ENCODE peak calls at places on chromosomes 4 and X, in ten cellular contexts. D, I, W, F, L, R, B, O, J and V are unnamed samples.

GRCh38 chr4:105657117-105657765 is 51.2 kb downstream of the INTS12 start:
- DNase-seq in D (peak; percentile 30), I (no peak), W (no peak), F (no peak), L (no peak), R (no peak), B (no peak), O (peak; percentile 12), J (no peak), V (no peak)

GRCh38 chr4:76589402-76589801 is 154.4 kb downstream of the SHROOM3 start:
- DNase-seq in D (peak; percentile 17), I (peak; percentile 45), W (no peak), F (no peak), L (no peak), R (no peak), B (no peak), O (peak; percentile 86), J (no peak), V (no peak)

GRCh38 chr4:32633421-32633820 is 1913.3 kb downstream of the PCDH7 start:
- DNase-seq in D (no peak), I (no peak), W (no peak), F (no peak), L (no peak), R (no peak), B (no peak), O (no peak), J (no peak), V (no peak)

GRCh38 chr4:128653514-128654420 is 155.7 kb upstream of the JADE1 start:
- DNase-seq in D (no peak), I (peak; percentile 35), W (no peak), F (peak; percentile 11), L (peak; percentile 21), R (peak; percentile 88), B (no peak), O (no peak), J (no peak), V (no peak)

GRCh38 chr4:140427919-140428471 is 547 bp upstream of the CLGN start:
- DNase-seq in D (no peak), I (no peak), W (no peak), F (no peak), L (no peak), R (no peak), B (no peak), O (no peak), J (no peak), V (no peak)

GRCh38 chr4:188372856-188373255 is 233.6 kb downstream of the TRIML1 start:
- DNase-seq in D (no peak), I (no peak), W (no peak), F (no peak), L (no peak), R (no peak), B (no peak), O (peak; percentile 2), J (no peak), V (no peak)

GRCh38 chrX:115233497-115234219 is at the start of gene LRCH2:
- DNase-seq in D (no peak), I (no peak), W (no peak), F (peak; percentile 37), L (no peak), R (peak; percentile 66), B (no peak), O (peak; percentile 12), J (no peak), V (peak; percentile 22)

GRCh38 chrX:39211501-39211900 is 410.2 kb downstream of the MID1IP1 start:
- DNase-seq in D (no peak), I (no peak), W (no peak), F (no peak), L (no peak), R (no peak), B (no peak), O (no peak), J (no peak), V (no peak)

GRCh38 chrX:1322393-1322792 is 14.2 kb upstream of the IL3RA start:
- DNase-seq in D (no peak), I (no peak), W (no peak), F (no peak), L (no peak), R (no peak), B (no peak), O (no peak), J (no peak), V (no peak)

GRCh38 chr4:54004463-54004862 is 59.9 kb downstream of the CHIC2 start:
- DNase-seq in D (no peak), I (no peak), W (no peak), F (no peak), L (no peak), R (no peak), B (no peak), O (no peak), J (no peak), V (no peak)

GRCh38 chrX:53445977-53446376 is 11.8 kb upstream of the HSD17B10 start:
- DNase-seq in D (no peak), I (peak; percentile 32), W (peak; percentile 17), F (peak; percentile 1), L (peak; percentile 38), R (no peak), B (no peak), O (no peak), J (peak; percentile 47), V (no peak)

GRCh38 chr4:75596061-75596460 is 34.3 kb downstream of the CDKL2 start:
- DNase-seq in D (no peak), I (no peak), W (no peak), F (no peak), L (no peak), R (no peak), B (no peak), O (no peak), J (no peak), V (no peak)

GRCh38 chr4:6892190-6892908 is 17.3 kb upstream of the TBC1D14 start:
- DNase-seq in D (no peak), I (no peak), W (no peak), F (no peak), L (peak; percentile 56), R (peak; percentile 77), B (no peak), O (peak; percentile 63), J (peak; percentile 89), V (no peak)

GRCh38 chr4:80207172-80207583 is 9.9 kb downstream of the PRDM8 start:
- DNase-seq in D (no peak), I (no peak), W (no peak), F (no peak), L (no peak), R (no peak), B (no peak), O (no peak), J (no peak), V (no peak)

GRCh38 chrX:103658681-103659433 is 27.6 kb downstream of the MORF4L2 start:
- DNase-seq in D (no peak), I (no peak), W (no peak), F (no peak), L (no peak), R (no peak), B (no peak), O (no peak), J (no peak), V (no peak)

GRCh38 chr4:18860836-18861530 is 839.4 kb upstream of the LCORL start:
- DNase-seq in D (no peak), I (no peak), W (no peak), F (no peak), L (no peak), R (no peak), B (no peak), O (no peak), J (no peak), V (no peak)

GRCh38 chr4:139242511-139243051 is 37.4 kb downstream of the MGARP start:
- DNase-seq in D (peak; percentile 48), I (no peak), W (no peak), F (no peak), L (peak; percentile 85), R (no peak), B (no peak), O (peak; percentile 76), J (no peak), V (no peak)

GRCh38 chrX:40988100-40988499 is 97.1 kb upstream of the USP9X start:
- DNase-seq in D (no peak), I (no peak), W (no peak), F (no peak), L (no peak), R (no peak), B (no peak), O (no peak), J (no peak), V (no peak)
- H3K27ac ChIP-seq in D (no peak overlapping the region), I (no peak overlapping the region), W (no peak overlapping the region), F (no peak overlapping the region), L (no peak overlapping the region), R (no peak overlapping the region), B (no peak overlapping the region), O (no peak overlapping the region), J (no peak overlapping the region), V (no peak overlapping the region)

GRCh38 chr4:79083406-79084010 is 144.3 kb upstream of the PAQR3 start:
- DNase-seq in D (no peak), I (no peak), W (no peak), F (no peak), L (no peak), R (peak; percentile 84), B (no peak), O (no peak), J (no peak), V (no peak)
- H3K27ac ChIP-seq in D (no peak overlapping the region), I (no peak overlapping the region), W (no peak overlapping the region), F (no peak overlapping the region), L (no peak overlapping the region), R (peak overlapping the region; percentile 75), B (peak overlapping the region; percentile 59), O (no peak overlapping the region), J (no peak overlapping the region), V (no peak overlapping the region)

GRCh38 chr4:81502561-81502960 is 30.9 kb upstream of the RASGEF1B start:
- DNase-seq in D (no peak), I (no peak), W (no peak), F (no peak), L (no peak), R (no peak), B (no peak), O (no peak), J (no peak), V (no peak)

GRCh38 chr4:81504685-81505598 is 33.2 kb upstream of the RASGEF1B start:
- DNase-seq in D (no peak), I (peak; percentile 70), W (peak; percentile 29), F (no peak), L (no peak), R (peak; percentile 86), B (peak; percentile 87), O (no peak), J (no peak), V (peak; percentile 41)

GRCh38 chr4:81506731-81507130 is 35.0 kb upstream of the RASGEF1B start:
- DNase-seq in D (no peak), I (no peak), W (no peak), F (no peak), L (no peak), R (no peak), B (no peak), O (no peak), J (no peak), V (no peak)

GRCh38 chr4:81499840-81500239 is 28.1 kb upstream of the RASGEF1B start:
- DNase-seq in D (no peak), I (no peak), W (no peak), F (no peak), L (no peak), R (no peak), B (no peak), O (no peak), J (no peak), V (no peak)

GRCh38 chr4:81503586-81503985 is 31.9 kb upstream of the RASGEF1B start:
- DNase-seq in D (no peak), I (no peak), W (no peak), F (no peak), L (no peak), R (no peak), B (no peak), O (no peak), J (no peak), V (no peak)
- H3K27ac ChIP-seq in D (no peak overlapping the region), I (no peak overlapping the region), W (no peak overlapping the region), F (no peak overlapping the region), L (no peak overlapping the region), R (no peak overlapping the region), B (no peak overlapping the region), O (no peak overlapping the region), J (no peak overlapping the region), V (no peak overlapping the region)

GRCh38 chr4:4289575-4289929 is 402 bp downstream of the LYAR start:
- DNase-seq in D (peak; percentile 8), I (no peak), W (no peak), F (peak; percentile 28), L (no peak), R (no peak), B (no peak), O (peak; percentile 4), J (no peak), V (no peak)
- H3K27ac ChIP-seq in D (peak overlapping the region; percentile 74), I (peak overlapping the region; percentile 84), W (peak overlapping the region; percentile 55), F (peak overlapping the region; percentile 71), L (peak overlapping the region; percentile 28), R (peak overlapping the region; percentile 88), B (peak overlapping the region; percentile 67), O (peak overlapping the region; percentile 24), J (peak overlapping the region; percentile 83), V (no peak overlapping the region)